ENCODE peak calls at places on chromosomes 2 and 18, in five cellular contexts. K is MM.1S, V is choroid plexus epithelial cell, I is suprapubic skin, R is uterus. E is an unnamed sample.

GRCh38 chr2:129721841-129722240 is 257.6 kb upstream of the RAB6C start:
- DNase-seq in K (no peak), V (no peak), I (no peak), R (no peak), E (no peak)

GRCh38 chr18:22168360-22168921 is 948 bp upstream of the GATA6 start:
- DNase-seq in K (no peak), V (no peak), I (no peak), R (peak; percentile 40), E (no peak)

GRCh38 chr2:102064679-102065674 is 73.2 kb downstream of the IL1R2 start:
- DNase-seq in K (no peak), V (peak; percentile 77), I (no peak), R (no peak), E (no peak)

GRCh38 chr2:239321596-239322413 is 79.0 kb downstream of the HDAC4 start:
- DNase-seq in K (no peak), V (no peak), I (peak; percentile 18), R (peak; percentile 15), E (no peak)

GRCh38 chr2:217858519-217859466 is 144.0 kb downstream of the TNS1 start:
- DNase-seq in K (no peak), V (peak; percentile 93), I (peak; percentile 90), R (peak; percentile 90), E (no peak)

GRCh38 chr2:3307901-3308300 is 69.7 kb downstream of the EIPR1 start:
- DNase-seq in K (no peak), V (no peak), I (no peak), R (no peak), E (peak; percentile 26)

GRCh38 chr2:137881711-137882110 is 82.6 kb upstream of the HNMT start:
- DNase-seq in K (no peak), V (no peak), I (no peak), R (no peak), E (no peak)

GRCh38 chr2:105919191-105919811 is 174.6 kb downstream of the NCK2 start:
- DNase-seq in K (no peak), V (no peak), I (no peak), R (no peak), E (no peak)

GRCh38 chr2:132256251-132256902 is 94.6 kb upstream of the ANKRD30BL start:
- DNase-seq in K (no peak), V (no peak), I (peak; percentile 48), R (no peak), E (peak; percentile 89)

GRCh38 chr2:56656826-56657225 is 473.0 kb downstream of the CCDC85A start:
- DNase-seq in K (no peak), V (no peak), I (no peak), R (no peak), E (no peak)

GRCh38 chr2:234964631-234965461 is 13.0 kb downstream of the SH3BP4 start:
- DNase-seq in K (no peak), V (no peak), I (no peak), R (peak; percentile 15), E (no peak)

GRCh38 chr18:26956894-26957293 is 91.4 kb upstream of the AQP4 start:
- DNase-seq in K (no peak), V (no peak), I (no peak), R (no peak), E (no peak)

GRCh38 chr2:237603718-237604362 is 13.3 kb upstream of the RAB17 start:
- DNase-seq in K (peak; percentile 91), V (peak; percentile 82), I (no peak), R (peak; percentile 59), E (no peak)

DNA sequence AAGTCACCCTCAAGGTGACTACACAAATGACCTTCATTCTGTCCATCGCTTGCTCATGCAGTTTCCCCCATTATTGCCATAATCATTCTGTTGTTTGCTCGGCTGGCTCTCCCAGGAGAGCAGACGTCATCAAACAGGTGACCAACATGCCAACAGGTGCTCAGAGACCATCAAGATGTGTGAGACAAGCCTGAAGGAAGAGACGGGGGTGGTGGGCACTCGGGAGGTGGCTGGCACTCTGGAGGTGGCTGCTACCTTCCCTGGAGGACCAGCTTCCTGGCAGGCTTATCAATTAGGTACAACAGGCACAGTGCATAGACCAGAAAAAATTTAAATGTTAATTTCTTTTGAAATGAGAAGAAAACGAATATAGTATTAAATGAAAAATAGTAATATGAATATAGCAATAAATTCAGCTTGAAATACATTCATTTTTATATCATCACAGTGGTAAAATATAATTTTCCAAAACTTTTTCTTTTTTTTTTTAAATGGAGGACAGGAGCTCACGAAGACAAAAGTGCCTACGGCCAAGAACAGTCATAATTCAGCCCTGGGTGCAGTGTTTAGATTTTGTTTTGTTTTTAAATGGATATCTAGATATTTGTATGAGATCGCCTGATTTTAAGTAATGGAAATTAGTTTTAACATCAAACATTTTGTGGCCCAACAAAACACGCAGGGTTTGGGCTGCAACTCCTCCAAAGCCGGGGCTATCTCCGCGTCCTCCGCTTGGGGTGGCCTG is 16.9 kb upstream of the HAAO start:
- DNase-seq in K (peak; percentile 13), V (peak; percentile 87), I (no peak), R (peak; percentile 46), E (no peak)
- TF ChIP-seq CTCF in K (peak; percentile 9), V (peak; percentile 39), I (no peak), R (no peak), E (no peak)

GRCh38 chr18:33020877-33021276 is 248.1 kb upstream of the KLHL14 start:
- DNase-seq in K (no peak), V (peak; percentile 21), I (no peak), R (no peak), E (no peak)

DNA sequence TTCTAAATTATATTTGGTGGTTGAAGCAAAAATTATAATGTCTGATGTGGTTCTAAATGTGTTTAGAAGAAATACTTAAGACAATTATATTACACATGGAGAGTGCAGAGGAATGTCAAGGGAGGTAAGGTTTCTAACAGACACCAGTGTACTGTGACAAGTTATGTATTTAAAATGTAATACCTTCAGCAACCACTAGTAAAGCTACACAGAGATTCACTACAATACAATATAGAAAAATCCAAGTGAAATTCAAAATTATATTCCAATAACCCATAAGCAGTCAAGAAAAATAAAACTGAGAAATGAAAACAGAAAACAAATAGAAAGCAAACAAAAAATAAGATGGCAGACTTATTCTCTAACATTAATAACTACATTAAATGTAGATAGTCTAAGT is 249.5 kb upstream of the KLHL14 start:
- DNase-seq in K (no peak), V (no peak), I (no peak), R (no peak), E (no peak)
- TF ChIP-seq CTCF in K (no peak), V (no peak), I (no peak), R (no peak), E (peak; percentile 40)

GRCh38 chr2:240664622-240665021 is 18.1 kb downstream of the AQP12B start:
- DNase-seq in K (no peak), V (no peak), I (no peak), R (no peak), E (no peak)

GRCh38 chr2:240662681-240663080 is 20.0 kb downstream of the AQP12B start:
- DNase-seq in K (no peak), V (peak; percentile 62), I (no peak), R (no peak), E (no peak)

GRCh38 chr2:240663791-240664190 is 18.9 kb downstream of the AQP12B start:
- DNase-seq in K (no peak), V (peak; percentile 8), I (no peak), R (no peak), E (no peak)
- TF ChIP-seq CTCF in K (no peak), V (peak; percentile 22), I (no peak), R (no peak), E (peak; percentile 42)

GRCh38 chr18:23538040-23538439 is 34.7 kb downstream of the RMC1 start:
- DNase-seq in K (no peak), V (peak; percentile 47), I (no peak), R (no peak), E (no peak)

GRCh38 chr18:23537274-23537673 is 34.0 kb downstream of the RMC1 start:
- DNase-seq in K (no peak), V (no peak), I (no peak), R (no peak), E (no peak)

GRCh38 chr18:23531912-23532311 is 28.6 kb downstream of the RMC1 start:
- DNase-seq in K (no peak), V (no peak), I (no peak), R (no peak), E (no peak)

GRCh38 chr18:23532848-23533247 is 29.5 kb downstream of the RMC1 start:
- DNase-seq in K (no peak), V (no peak), I (no peak), R (no peak), E (no peak)

GRCh38 chr18:23534276-23534675 is 31.0 kb downstream of the RMC1 start:
- DNase-seq in K (no peak), V (no peak), I (no peak), R (no peak), E (no peak)
- TF ChIP-seq CTCF in K (no peak), V (no peak), I (no peak), R (no peak), E (no peak)

GRCh38 chr2:15201009-15201408 is 360.1 kb downstream of the NBAS start:
- DNase-seq in K (no peak), V (no peak), I (no peak), R (no peak), E (no peak)
- TF ChIP-seq CTCF in K (no peak), V (no peak), I (no peak), R (no peak), E (no peak)

DNA sequence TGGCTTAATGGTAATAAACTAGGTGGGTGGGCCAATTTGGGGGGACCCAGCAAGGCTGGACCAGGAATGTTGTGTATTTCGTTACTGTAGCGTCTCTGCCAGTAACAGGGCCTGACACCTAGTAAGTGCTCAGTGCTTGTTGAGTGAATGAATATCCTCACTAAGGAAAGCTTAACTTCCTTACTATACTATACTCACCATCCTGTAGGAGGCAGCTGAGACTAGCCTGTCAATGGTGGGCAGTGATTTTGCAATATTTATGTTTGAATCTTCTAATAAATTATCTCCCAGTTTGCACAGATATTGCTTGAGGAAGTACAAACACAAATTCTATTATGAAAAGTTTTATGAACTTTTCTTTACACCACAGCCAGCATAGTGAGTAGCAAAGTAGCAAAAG is 370.7 kb upstream of the SYT4 start:
- DNase-seq in K (no peak), V (peak; percentile 40), I (no peak), R (no peak), E (no peak)
- TF ChIP-seq CTCF in K (no peak), V (peak; percentile 53), I (no peak), R (no peak), E (peak; percentile 62)

GRCh38 chr2:228318218-228318617 is 136.7 kb upstream of the SPHKAP start:
- DNase-seq in K (peak; percentile 13), V (peak; percentile 26), I (no peak), R (no peak), E (no peak)
- TF ChIP-seq CTCF in K (peak; percentile 41), V (peak; percentile 49), I (no peak), R (no peak), E (peak; percentile 36)